ENCODE peak calls at places on chromosome 20, in nine cellular contexts. S is cardiac muscle cell; T is kidney; C is GM06990; G is AG10803; P is NB4; L is astrocyte of the spinal cord; Z is hepatocyte; U is CD8-positive, alpha-beta T cell. R is an unnamed sample.

GRCh38 chr20:2604506-2604835 is 48.0 kb upstream of the NOP56 start:
- DNase-seq in S (no peak), T (no peak), C (no peak), P (no peak), L (no peak), U (no peak), G (no peak), Z (no peak), R (no peak)

GRCh38 chr20:38603286-38603685 is 1.7 kb downstream of the ARHGAP40 start:
- DNase-seq in L (no peak), Z (no peak), T (no peak), G (no peak), C (no peak), S (no peak), P (no peak), U (no peak), R (no peak)

GRCh38 chr20:58818585-58819285 is 32.0 kb downstream of the GNAS-AS1 start:
- DNase-seq in G (peak), T (no peak), C (no peak), U (no peak), L (peak), S (peak), Z (no peak), P (peak), R (peak)

GRCh38 chr20:44089987-44090674 is 96.9 kb downstream of the JPH2 start:
- DNase-seq in P (peak), C (no peak), S (no peak), T (no peak), G (peak), U (no peak), Z (peak), L (peak), R (peak)

GRCh38 chr20:36888880-36889516 is 13.1 kb downstream of the TLDC2 start:
- DNase-seq in G (no peak), S (no peak), C (no peak), P (no peak), Z (no peak), L (no peak), U (no peak), T (no peak), R (no peak)

GRCh38 chr20:59576216-59576953 is 28.0 kb upstream of the PHACTR3 start:
- DNase-seq in P (no peak), L (no peak), G (no peak), T (no peak), C (no peak), Z (no peak), U (no peak), S (no peak), R (no peak)

GRCh38 chr20:4989570-4989969 is 11.7 kb downstream of the SLC23A2 start:
- DNase-seq in U (no peak), L (no peak), C (peak), P (no peak), Z (no peak), S (no peak), G (no peak), T (no peak), R (no peak)

GRCh38 chr20:3934628-3935027 is 45.4 kb downstream of the PANK2 start:
- DNase-seq in Z (no peak), T (peak), U (no peak), P (no peak), L (no peak), S (no peak), C (no peak), G (peak), R (no peak)

GRCh38 chr20:16106191-16106849 is 466.9 kb downstream of the KIF16B start:
- DNase-seq in G (no peak), L (no peak), Z (no peak), P (no peak), C (no peak), T (no peak), U (no peak), S (no peak), R (no peak)

GRCh38 chr20:10115021-10115420 is 80.2 kb downstream of the ANKEF1 start:
- DNase-seq in L (peak), U (no peak), G (peak), Z (no peak), S (no peak), C (no peak), P (no peak), T (no peak), R (peak)

GRCh38 chr20:64099880-64100565 is 7.3 kb downstream of the NPBWR2 start:
- DNase-seq in Z (no peak), U (no peak), P (no peak), S (no peak), T (no peak), G (no peak), L (no peak), C (peak), R (no peak)

GRCh38 chr20:57985278-57985677 is 243.2 kb downstream of the ANKRD60 start:
- DNase-seq in P (no peak), Z (no peak), U (no peak), S (no peak), C (no peak), G (no peak), L (no peak), T (no peak), R (no peak)

GRCh38 chr20:5829241-5829809 is 79.1 kb downstream of the SHLD1 start:
- DNase-seq in Z (no peak), L (no peak), C (no peak), U (no peak), G (no peak), T (no peak), S (no peak), P (no peak), R (no peak)

GRCh38 chr20:44326391-44327159 is 10.3 kb upstream of the R3HDML start:
- DNase-seq in P (no peak), Z (peak), T (no peak), S (no peak), U (no peak), G (no peak), C (no peak), L (no peak), R (no peak)

GRCh38 chr20:43800186-43800585 is 73.4 kb upstream of the GTSF1L start:
- DNase-seq in L (no peak), P (no peak), G (no peak), C (no peak), U (no peak), S (no peak), Z (no peak), T (no peak), R (no peak)

GRCh38 chr20:2283706-2284423 is 11.9 kb upstream of the TGM3 start:
- DNase-seq in U (no peak), Z (peak), C (no peak), T (no peak), G (no peak), L (no peak), P (peak), S (no peak), R (no peak)

GRCh38 chr20:2871111-2871465 is 2.2 kb upstream of the PTPRA start:
- DNase-seq in P (peak), G (peak), C (no peak), U (no peak), T (no peak), S (no peak), Z (no peak), L (peak), R (peak)

GRCh38 chr20:64077094-64077493 is 2.2 kb downstream of the RGS19 start:
- DNase-seq in C (peak), Z (no peak), G (no peak), T (peak), L (no peak), U (peak), P (peak), S (no peak), R (no peak)

GRCh38 chr20:45337367-45338120 is 10.7 kb downstream of the SDC4 start:
- DNase-seq in S (peak), C (no peak), Z (peak), U (no peak), G (peak), L (peak), P (no peak), T (peak), R (peak)

GRCh38 chr20:54178256-54178655 is 4.5 kb upstream of the CYP24A1 start:
- DNase-seq in S (no peak), L (no peak), T (no peak), G (no peak), U (no peak), C (no peak), P (no peak), Z (no peak), R (no peak)

GRCh38 chr20:60219984-60220540 is 261.8 kb downstream of the CDH26 start:
- DNase-seq in P (no peak), C (no peak), Z (no peak), T (no peak), S (no peak), G (peak), L (peak), U (no peak), R (no peak)

GRCh38 chr20:3716195-3716834 is 3.9 kb upstream of the SIGLEC1 start:
- DNase-seq in C (peak), G (peak), Z (peak), P (peak), U (no peak), S (peak), T (peak), L (peak), R (peak)

GRCh38 chr20:6152777-6153176 is 29.9 kb upstream of the FERMT1 start:
- DNase-seq in T (no peak), P (no peak), U (no peak), L (no peak), G (no peak), Z (no peak), C (no peak), S (no peak), R (no peak)

GRCh38 chr20:64216036-64216435 is 39.5 kb upstream of the PCMTD2 start:
- DNase-seq in U (no peak), P (no peak), S (no peak), L (no peak), G (no peak), C (no peak), Z (no peak), T (no peak), R (no peak)

GRCh38 chr20:63823691-63824311 is 7.3 kb downstream of the ZBTB46 start:
- DNase-seq in U (no peak), S (no peak), L (no peak), P (no peak), T (no peak), C (no peak), G (no peak), Z (no peak), R (peak)

GRCh38 chr20:25623225-25623735 is 534 bp downstream of the NANP start:
- DNase-seq in T (peak), L (peak), G (peak), U (peak), P (peak), S (peak), Z (peak), C (no peak), R (peak)

GRCh38 chr20:39676236-39676635 is 714.1 kb downstream of the DHX35 start:
- DNase-seq in P (no peak), L (no peak), G (no peak), S (no peak), Z (no peak), C (no peak), T (no peak), U (no peak), R (no peak)

GRCh38 chr20:53875452-53875851 is 194.9 kb downstream of the BCAS1 start:
- DNase-seq in G (no peak), Z (no peak), C (no peak), P (peak), U (no peak), T (no peak), L (no peak), S (no peak), R (no peak)

GRCh38 chr20:37879003-37879599 is 23.8 kb upstream of the VSTM2L start:
- DNase-seq in T (no peak), Z (no peak), U (no peak), S (no peak), P (no peak), G (no peak), L (no peak), C (no peak), R (no peak)

GRCh38 chr20:21082584-21082983 is 23.6 kb downstream of the LINC00237 start:
- DNase-seq in T (no peak), L (no peak), S (no peak), C (no peak), Z (no peak), U (no peak), G (no peak), P (no peak), R (no peak)

GRCh38 chr20:362271-363254 is 15.7 kb downstream of the NRSN2 start:
- DNase-seq in T (peak), G (peak), U (no peak), L (peak), S (no peak), C (peak), Z (peak), P (peak), R (peak)

GRCh38 chr20:23159256-23159922 is 73.3 kb upstream of the CD93 start:
- DNase-seq in Z (no peak), U (no peak), C (no peak), P (peak), L (no peak), G (no peak), S (no peak), T (no peak), R (peak)

GRCh38 chr20:54980321-54980960 is 505.0 kb downstream of the DOK5 start:
- DNase-seq in U (no peak), G (no peak), C (peak), L (peak), P (peak), Z (peak), S (peak), T (no peak), R (peak)

GRCh38 chr20:1484438-1485120 is 6.6 kb downstream of the SIRPB2 start:
- DNase-seq in U (no peak), L (no peak), P (no peak), C (no peak), G (no peak), T (no peak), S (no peak), Z (no peak), R (no peak)

GRCh38 chr20:22098451-22098850 is 393.0 kb downstream of the PAX1 start:
- DNase-seq in C (no peak), Z (no peak), T (no peak), G (no peak), U (no peak), S (no peak), P (no peak), L (no peak), R (no peak)
- TF ChIP-seq CTCF in C (no peak), Z (no peak), T (no peak), G (peak), U (no peak), S (no peak), P (no peak), L (no peak), R (no peak)

GRCh38 chr20:62768234-62768814 is 27.9 kb upstream of the MRGBP start:
- DNase-seq in U (no peak), S (no peak), L (no peak), T (peak), Z (no peak), P (no peak), G (no peak), C (no peak), R (no peak)
- H3K4me3 ChIP-seq in U (no peak), S (no peak), L (no peak), T (no peak), Z (no peak), P (no peak), G (no peak), C (no peak), R (no peak)

DNA sequence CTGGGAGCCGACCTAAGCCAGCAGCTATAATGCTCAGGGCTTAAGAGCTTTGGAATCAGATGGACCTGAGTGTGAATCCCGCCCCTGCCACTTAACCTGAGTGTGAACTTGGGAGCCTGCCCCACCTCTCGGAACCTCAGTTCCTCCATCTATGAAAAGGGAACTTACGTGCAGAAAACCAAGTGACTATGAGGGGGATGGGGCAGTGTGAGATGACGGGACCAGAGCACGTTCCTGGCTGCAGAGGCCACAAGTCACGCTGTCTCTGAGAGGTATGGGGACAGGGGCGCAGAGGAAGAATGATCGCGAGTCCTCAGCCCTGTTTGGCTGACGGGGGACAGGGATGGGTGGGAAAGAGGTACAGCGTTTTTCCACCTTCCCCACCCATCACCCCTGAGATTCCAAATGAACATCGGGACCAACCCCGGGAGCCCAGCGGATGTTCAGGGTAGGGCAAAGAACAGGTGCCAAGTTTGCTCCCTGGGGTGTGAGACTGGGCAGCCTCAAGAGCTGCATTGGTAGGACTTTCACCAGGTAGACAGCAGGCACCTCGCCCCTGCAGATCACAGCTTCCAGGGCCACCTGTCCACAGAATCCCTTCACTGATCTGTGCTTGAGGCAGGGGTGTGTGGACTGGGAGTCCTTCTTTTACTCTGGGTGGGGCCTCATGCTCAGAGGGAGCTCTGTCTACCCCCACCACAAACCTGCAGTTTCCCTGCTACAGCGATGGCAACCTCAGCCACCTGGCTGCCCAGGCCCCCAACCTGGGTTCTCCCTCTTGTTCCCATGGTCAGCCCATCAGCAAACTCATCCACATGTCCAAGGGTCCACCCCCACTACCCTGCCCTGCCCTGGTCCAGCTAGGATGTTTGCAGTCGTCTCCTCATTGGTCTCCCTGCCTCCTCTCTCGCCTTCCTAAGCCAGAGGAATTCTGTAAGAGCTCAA is 85.8 kb downstream of the CEBPB start:
- DNase-seq in P (peak), T (peak), L (no peak), C (no peak), U (no peak), Z (no peak), S (no peak), G (no peak), R (no peak)
- TF ChIP-seq CTCF in P (no peak), T (no peak), L (no peak), C (no peak), U (no peak), Z (no peak), S (no peak), G (no peak), R (no peak)

GRCh38 chr20:18637296-18637695 is 49.4 kb downstream of the DTD1 start:
- DNase-seq in G (peak), S (no peak), L (no peak), C (no peak), P (no peak), T (no peak), U (no peak), Z (no peak), R (no peak)

GRCh38 chr20:18639501-18639979 is 51.7 kb downstream of the DTD1 start:
- DNase-seq in G (no peak), T (no peak), P (no peak), L (no peak), C (no peak), S (peak), Z (no peak), U (no peak), R (no peak)

GRCh38 chr20:18634501-18634900 is 46.6 kb downstream of the DTD1 start:
- DNase-seq in Z (no peak), C (no peak), G (no peak), T (no peak), S (no peak), U (no peak), L (no peak), P (no peak), R (no peak)

GRCh38 chr20:18633411-18633810 is 45.6 kb downstream of the DTD1 start:
- DNase-seq in S (no peak), L (no peak), Z (no peak), U (no peak), G (no peak), P (no peak), C (no peak), T (no peak), R (no peak)

GRCh38 chr20:18638768-18639167 is 50.9 kb downstream of the DTD1 start:
- DNase-seq in P (no peak), L (peak), G (peak), C (no peak), S (no peak), U (no peak), Z (no peak), T (no peak), R (peak)
- H3K4me3 ChIP-seq in P (no peak), L (no peak), G (no peak), C (no peak), S (no peak), U (no peak), Z (no peak), T (no peak), R (no peak)

GRCh38 chr20:34512955-34513419 is 3.2 kb upstream of the DYNLRB1 start:
- DNase-seq in T (no peak), G (no peak), C (no peak), L (no peak), Z (no peak), P (no peak), S (no peak), U (no peak), R (no peak)

GRCh38 chr20:34516874-34517542 is 786 bp downstream of the DYNLRB1 start:
- DNase-seq in P (peak), U (peak), Z (peak), T (no peak), C (no peak), L (peak), S (peak), G (peak), R (peak)

GRCh38 chr20:34515484-34516037 is 661 bp upstream of the DYNLRB1 start:
- DNase-seq in C (peak), P (peak), Z (peak), U (peak), S (peak), T (peak), G (no peak), L (peak), R (peak)

GRCh38 chr20:34514897-34515483 is 1.2 kb upstream of the DYNLRB1 start:
- DNase-seq in L (no peak), S (no peak), G (no peak), Z (no peak), U (no peak), P (no peak), C (no peak), T (no peak), R (no peak)

GRCh38 chr20:34516038-34516873 is at the start of gene DYNLRB1:
- DNase-seq in G (peak), L (peak), C (peak), U (peak), Z (peak), S (peak), P (peak), T (peak), R (peak)
- TF ChIP-seq CTCF in G (no peak), L (no peak), C (no peak), U (no peak), Z (no peak), S (no peak), P (no peak), T (no peak), R (no peak)

R was measured in choroid plexus epithelial cell.